ENCODE peak calls at places on chromosomes 7 and 10, in seven cellular contexts. Q is right lobe of liver, V is breast epithelium, T is choroid plexus epithelial cell, M is astrocyte of the spinal cord, S is ascending aorta, P is mammary epithelial cell. D is an unnamed sample.

GRCh38 chr10:11017575-11018425 is at the start of gene CELF2:
- DNase-seq in Q (peak), V (no peak), T (peak), M (no peak), S (peak), P (no peak), D (peak)

GRCh38 chr10:31741473-31741872 is 187.2 kb downstream of the ARHGAP12 start:
- DNase-seq in Q (no peak), V (no peak), T (no peak), M (no peak), S (no peak), P (no peak), D (no peak)

GRCh38 chr7:28296571-28297483 is 115.5 kb upstream of the CREB5 start:
- DNase-seq in Q (no peak), V (no peak), T (peak), M (peak), S (no peak), P (peak), D (peak)

GRCh38 chr10:76621886-76622620 is 1015.6 kb downstream of the KCNMA1 start:
- DNase-seq in Q (no peak), V (no peak), T (no peak), M (no peak), S (no peak), P (no peak), D (no peak)

GRCh38 chr7:95974108-95974507 is 201.8 kb downstream of the DYNC1I1 start:
- DNase-seq in Q (no peak), V (no peak), T (no peak), M (no peak), S (no peak), P (no peak), D (no peak)

GRCh38 chr10:98331888-98332287 is 63.9 kb upstream of the LOXL4 start:
- DNase-seq in Q (no peak), V (no peak), T (no peak), M (no peak), S (no peak), P (peak), D (peak)

GRCh38 chr10:51700228-51700835 is 937 bp upstream of the CSTF2T start:
- DNase-seq in Q (no peak), V (no peak), T (peak), M (peak), S (no peak), P (peak), D (peak)

GRCh38 chr10:102115775-102116174 is 4.4 kb downstream of the LDB1 start:
- DNase-seq in Q (no peak), V (no peak), T (no peak), M (no peak), S (no peak), P (no peak), D (no peak)

GRCh38 chr10:60384708-60385398 is 4.8 kb downstream of the ANK3 start:
- DNase-seq in Q (no peak), V (no peak), T (peak), M (peak), S (peak), P (peak), D (peak)

GRCh38 chr10:14549496-14549895 is 218.8 kb upstream of the FRMD4A start:
- DNase-seq in Q (no peak), V (no peak), T (peak), M (peak), S (peak), P (no peak), D (no peak)

GRCh38 chr7:50838675-50839377 is 56.1 kb upstream of the GRB10 start:
- DNase-seq in Q (no peak), V (no peak), T (peak), M (peak), S (peak), P (no peak), D (peak)

GRCh38 chr7:39413866-39414668 is 152.1 kb upstream of the YAE1 start:
- DNase-seq in Q (no peak), V (no peak), T (peak), M (peak), S (peak), P (peak), D (peak)

GRCh38 chr10:124384591-124385190 is 34.0 kb downstream of the OAT start:
- DNase-seq in Q (no peak), V (no peak), T (no peak), M (no peak), S (no peak), P (no peak), D (no peak)

GRCh38 chr10:113273877-113274829 is 278.7 kb upstream of the HABP2 start:
- DNase-seq in Q (no peak), V (no peak), T (no peak), M (peak), S (peak), P (no peak), D (no peak)

GRCh38 chr10:124484016-124484415 is 22.4 kb downstream of the LHPP start:
- DNase-seq in Q (no peak), V (no peak), T (no peak), M (no peak), S (no peak), P (no peak), D (no peak)

GRCh38 chr10:119105155-119105554 is 1.2 kb downstream of the DENND10 start:
- DNase-seq in Q (no peak), V (no peak), T (no peak), M (no peak), S (no peak), P (no peak), D (no peak)

GRCh38 chr10:29634764-29635625 is at the start of gene SVIL:
- DNase-seq in Q (no peak), V (no peak), T (peak), M (peak), S (peak), P (peak), D (peak)

GRCh38 chr7:69907720-69908119 is 309.4 kb downstream of the AUTS2 start:
- DNase-seq in Q (no peak), V (no peak), T (no peak), M (no peak), S (no peak), P (no peak), D (no peak)

GRCh38 chr10:124742418-124743187 is 1.6 kb downstream of the FAM53B start:
- DNase-seq in Q (no peak), V (no peak), T (peak), M (no peak), S (peak), P (peak), D (no peak)

GRCh38 chr7:128014864-128015263 is 16.4 kb downstream of the LRRC4 start:
- DNase-seq in Q (no peak), V (no peak), T (no peak), M (no peak), S (no peak), P (peak), D (peak)

GRCh38 chr10:4826788-4827324 is 849 bp downstream of the AKR1E2 start:
- DNase-seq in Q (no peak), V (no peak), T (no peak), M (no peak), S (no peak), P (no peak), D (no peak)
- H3K4me3 ChIP-seq in Q (peak), V (peak), T (peak), M (peak), S (peak), P (no peak), D (peak)

DNA sequence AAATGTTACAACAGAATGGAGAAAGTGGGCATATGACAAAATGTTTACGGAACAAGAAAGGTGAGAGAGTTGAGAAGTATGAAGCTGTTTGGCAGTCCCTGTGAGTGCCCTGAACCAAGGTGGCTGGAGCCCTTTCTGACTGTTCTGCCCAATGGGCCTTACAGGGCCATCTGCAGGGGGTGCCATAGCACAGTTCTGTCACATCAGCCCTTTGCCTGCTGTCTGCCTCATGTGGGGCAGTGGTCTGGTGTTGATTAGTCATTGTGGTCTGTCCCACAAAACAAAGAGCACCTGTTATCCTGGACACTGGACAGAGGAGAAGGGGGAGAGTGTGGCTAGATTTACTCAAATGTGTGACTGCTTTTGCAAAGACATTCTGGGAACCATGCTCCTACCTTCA is 51.5 kb upstream of the OSBPL3 start:
- DNase-seq in Q (no peak), V (no peak), T (no peak), M (peak), S (no peak), P (peak), D (no peak)
- TF ChIP-seq CTCF in Q (no peak), V (no peak), T (no peak), M (peak), S (no peak), P (no peak), D (no peak)

GRCh38 chr10:89644967-89645741 is at the start of gene PANK1:
- DNase-seq in Q (peak), V (peak), T (peak), M (peak), S (peak), P (peak), D (peak)

GRCh38 chr10:89643812-89644690 is 991 bp downstream of the PANK1 start:
- DNase-seq in Q (peak), V (no peak), T (peak), M (peak), S (peak), P (peak), D (peak)

GRCh38 chr10:89646833-89647570 is 2.0 kb upstream of the PANK1 start:
- DNase-seq in Q (no peak), V (no peak), T (no peak), M (no peak), S (no peak), P (no peak), D (no peak)

GRCh38 chr10:89644691-89644966 is 413 bp downstream of the PANK1 start:
- DNase-seq in Q (peak), V (no peak), T (no peak), M (no peak), S (peak), P (no peak), D (no peak)

DNA sequence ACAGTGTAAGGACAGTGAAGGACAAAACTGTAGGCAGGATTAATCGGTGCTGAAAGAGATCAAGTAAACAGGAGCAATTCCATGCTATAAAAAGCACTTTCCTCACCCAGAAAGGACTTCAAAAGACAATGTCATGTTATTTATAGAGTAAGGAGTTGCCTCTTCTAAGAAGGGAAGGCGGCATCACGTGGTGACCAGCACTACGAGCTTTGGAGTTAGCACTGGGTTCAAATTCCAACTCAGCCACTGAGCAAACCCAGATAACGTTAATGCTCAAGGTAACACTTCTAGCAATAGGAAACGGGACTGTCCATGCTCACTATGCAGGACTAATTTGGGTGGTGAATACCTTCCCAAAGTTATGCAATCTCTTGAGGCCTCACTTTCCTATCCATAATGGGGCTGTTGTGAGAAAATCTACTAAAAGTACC is 715 bp upstream of the PANK1 start:
- DNase-seq in Q (peak), V (no peak), T (no peak), M (no peak), S (no peak), P (no peak), D (no peak)
- H3K4me3 ChIP-seq in Q (peak), V (peak), T (peak), M (peak), S (peak), P (no peak), D (peak)

GRCh38 chr7:1555813-1556540 is at the start of gene TMEM184A:
- DNase-seq in Q (peak), V (peak), T (no peak), M (no peak), S (no peak), P (peak), D (peak)
- TF ChIP-seq CTCF in Q (peak), V (peak), T (peak), M (peak), S (no peak), P (peak), D (peak)